ENCODE peak calls at places on chromosomes 7 and 10, in six cellular contexts. V is PC-9, I is HEK293T, F is glomerular endothelial cell, G is amniotic epithelial cell, J is skeletal muscle cell. C is an unnamed sample.

GRCh38 chr7:126690848-126691751 is 561.6 kb downstream of the GRM8 start:
- DNase-seq in V (no peak), I (no peak), F (no peak), G (no peak), J (no peak), C (no peak)

GRCh38 chr7:8391353-8392062 is 41.9 kb upstream of the NXPH1 start:
- DNase-seq in V (no peak), I (no peak), F (no peak), G (no peak), J (no peak), C (no peak)

GRCh38 chr10:79150444-79150754 is 81.6 kb downstream of the ZMIZ1 start:
- DNase-seq in V (no peak), I (no peak), F (no peak), G (no peak), J (no peak), C (no peak)

GRCh38 chr10:73647211-73647874 is 6.1 kb upstream of the MYOZ1 start:
- DNase-seq in V (no peak), I (peak; percentile 37), F (no peak), G (peak; percentile 27), J (no peak), C (no peak)

GRCh38 chr7:32495298-32496051 is at the start of gene AVL9:
- DNase-seq in V (peak; percentile 89), I (peak; percentile 94), F (no peak), G (peak; percentile 92), J (peak; percentile 87), C (peak; percentile 88)

GRCh38 chr7:27967639-27968038 is 213.0 kb downstream of the JAZF1 start:
- DNase-seq in V (no peak), I (no peak), F (no peak), G (no peak), J (no peak), C (no peak)

GRCh38 chr7:47453093-47454056 is 128.5 kb downstream of the TNS3 start:
- DNase-seq in V (peak; percentile 99), I (no peak), F (peak; percentile 27), G (peak; percentile 92), J (peak; percentile 83), C (no peak)

GRCh38 chr10:124447741-124448466 is 1.9 kb downstream of the NKX1-2 start:
- DNase-seq in V (no peak), I (no peak), F (no peak), G (no peak), J (no peak), C (no peak)

GRCh38 chr7:106986450-106986977 is 58.0 kb upstream of the PRKAR2B start:
- DNase-seq in V (no peak), I (no peak), F (no peak), G (no peak), J (no peak), C (no peak)

GRCh38 chr10:122990278-122990677 is 10.1 kb downstream of the PSTK start:
- DNase-seq in V (no peak), I (no peak), F (no peak), G (no peak), J (no peak), C (no peak)

GRCh38 chr7:120949393-120949799 is 1.2 kb upstream of the ING3 start:
- DNase-seq in V (no peak), I (no peak), F (no peak), G (no peak), J (no peak), C (no peak)

GRCh38 chr10:74502963-74503608 is 323.3 kb upstream of the KAT6B start:
- DNase-seq in V (peak; percentile 74), I (no peak), F (peak; percentile 75), G (peak; percentile 76), J (peak; percentile 62), C (peak; percentile 26)

GRCh38 chr7:900331-901040 is 24.1 kb downstream of the GET4 start:
- DNase-seq in V (no peak), I (no peak), F (no peak), G (no peak), J (no peak), C (no peak)

GRCh38 chr10:89887830-89888229 is 186.4 kb downstream of the KIF20B start:
- DNase-seq in V (no peak), I (no peak), F (no peak), G (peak; percentile 20), J (no peak), C (no peak)

GRCh38 chr10:132891994-132892393 is 50.4 kb downstream of the CFAP46 start:
- DNase-seq in V (no peak), I (no peak), F (no peak), G (peak; percentile 73), J (no peak), C (no peak)